ENCODE peak calls at places on chromosome 6, in five cellular contexts. Q, H, L, W and B are unnamed samples.
A peak's percentile ranks its signal among the peaks of the same experiment; 100 is the strongest.

GRCh38 chr6:69895396-69895795 is 29.0 kb downstream of the COL19A1 start:
- DNase-seq in L (no peak), W (no peak), Q (no peak), H (no peak), B (no peak)

GRCh38 chr6:168293641-168294530 is 25.7 kb downstream of the DACT2 start:
- DNase-seq in W (no peak), H (no peak), Q (no peak), L (no peak), B (no peak)

GRCh38 chr6:104795363-104795762 is 64.4 kb downstream of the HACE1 start:
- DNase-seq in L (peak; percentile 75), W (no peak), Q (no peak), H (no peak), B (no peak)

GRCh38 chr6:154683756-154684523 is 49.3 kb upstream of the SCAF8 start:
- DNase-seq in W (peak; percentile 48), L (no peak), Q (peak; percentile 49), H (no peak), B (no peak)

GRCh38 chr6:107820571-107821261 is 3.4 kb downstream of the SCML4 start:
- DNase-seq in L (peak; percentile 47), W (no peak), Q (no peak), H (no peak), B (no peak)

GRCh38 chr6:150057501-150057951 is 11.4 kb downstream of the ULBP3 start:
- DNase-seq in W (no peak), Q (no peak), H (no peak), L (no peak), B (no peak)

GRCh38 chr6:119966484-119966883 is 616.9 kb upstream of the MAN1A1 start:
- DNase-seq in H (peak; percentile 44), Q (no peak), L (peak; percentile 61), W (no peak), B (peak; percentile 78)

GRCh38 chr6:26232950-26233607 is 131.9 kb upstream of the BTN3A2 start:
- DNase-seq in W (no peak), H (no peak), L (no peak), Q (peak; percentile 79), B (peak; percentile 62)

GRCh38 chr6:162773996-162774395 is 46.2 kb downstream of the PACRG start:
- DNase-seq in W (no peak), Q (no peak), L (no peak), H (no peak), B (no peak)

GRCh38 chr6:35511980-35512379 is 716 bp downstream of the TULP1 start:
- DNase-seq in H (no peak), L (no peak), W (no peak), Q (no peak), B (no peak)

GRCh38 chr6:35516712-35517111 is 4.0 kb upstream of the TULP1 start:
- DNase-seq in H (no peak), Q (no peak), L (no peak), W (no peak), B (no peak)

GRCh38 chr6:35512740-35513139 is at the start of gene TULP1:
- DNase-seq in W (no peak), L (no peak), Q (no peak), H (no peak), B (peak; percentile 38)

GRCh38 chr6:35511183-35511941 is 1.3 kb downstream of the TULP1 start:
- DNase-seq in L (no peak), H (no peak), Q (no peak), W (no peak), B (no peak)

GRCh38 chr6:35514587-35514986 is 1.9 kb upstream of the TULP1 start:
- DNase-seq in Q (no peak), H (no peak), W (no peak), L (no peak), B (no peak)
- H2BK15ac ChIP-seq in Q (no peak overlapping the region), H (no peak overlapping the region), W (no peak overlapping the region), L (no peak overlapping the region), B (no peak overlapping the region)

DNA sequence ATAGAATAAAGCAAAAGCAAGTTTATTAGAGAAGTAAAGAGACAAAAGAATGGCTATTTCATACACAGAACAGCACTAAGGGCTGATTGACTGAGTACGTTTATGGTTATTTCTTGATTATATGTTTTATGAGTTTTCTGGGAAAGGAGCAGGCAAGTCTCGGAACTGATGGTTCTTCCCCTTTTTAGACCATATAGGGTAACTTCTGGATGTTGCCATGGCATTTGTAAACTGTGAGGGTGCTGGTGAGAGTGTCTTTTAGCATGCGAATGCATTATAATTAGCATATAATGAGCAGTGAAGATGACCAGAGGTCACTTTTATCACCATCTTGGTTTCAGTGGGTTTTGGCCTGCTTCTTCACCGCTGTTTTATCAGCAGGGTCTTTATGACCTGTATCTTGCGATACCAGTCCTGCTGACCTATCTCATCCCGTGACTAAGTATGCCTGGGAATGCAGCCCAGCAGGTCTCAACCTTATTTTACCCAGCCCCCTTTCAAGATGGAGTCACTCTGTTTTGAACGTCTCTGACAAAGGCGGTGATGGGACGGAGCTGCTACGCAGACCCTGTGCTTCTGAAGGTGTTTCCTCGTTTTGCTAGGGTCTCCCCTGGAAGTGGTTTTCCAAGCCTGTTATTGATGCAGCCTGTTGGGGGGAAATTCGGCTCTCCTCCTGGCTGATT is 45.4 kb upstream of the BMP6 start:
- DNase-seq in H (no peak), Q (no peak), L (peak; percentile 82), W (no peak), B (no peak)
- H2BK120ac ChIP-seq in H (no peak overlapping the region), Q (no peak overlapping the region), L (no peak overlapping the region), W (no peak overlapping the region), B (no peak overlapping the region)

GRCh38 chr6:96213768-96214167 is 198.0 kb downstream of the FUT9 start:
- DNase-seq in W (no peak), H (no peak), L (no peak), Q (no peak), B (no peak)
- H3K4ac ChIP-seq in W (no peak overlapping the region), H (no peak overlapping the region), L (no peak overlapping the region), Q (no peak overlapping the region), B (no peak overlapping the region)

GRCh38 chr6:41714556-41715273 is 20.7 kb downstream of the TFEB start:
- DNase-seq in W (no peak), H (no peak), Q (no peak), L (no peak), B (no peak)

GRCh38 chr6:41713161-41713649 is 22.2 kb downstream of the TFEB start:
- DNase-seq in H (no peak), W (no peak), L (no peak), Q (peak; percentile 45), B (no peak)

GRCh38 chr6:41712651-41713103 is 22.7 kb downstream of the TFEB start:
- DNase-seq in L (no peak), Q (no peak), W (no peak), H (no peak), B (no peak)

GRCh38 chr6:41715779-41716515 is 19.5 kb downstream of the TFEB start:
- DNase-seq in Q (no peak), H (no peak), W (no peak), L (no peak), B (no peak)

DNA sequence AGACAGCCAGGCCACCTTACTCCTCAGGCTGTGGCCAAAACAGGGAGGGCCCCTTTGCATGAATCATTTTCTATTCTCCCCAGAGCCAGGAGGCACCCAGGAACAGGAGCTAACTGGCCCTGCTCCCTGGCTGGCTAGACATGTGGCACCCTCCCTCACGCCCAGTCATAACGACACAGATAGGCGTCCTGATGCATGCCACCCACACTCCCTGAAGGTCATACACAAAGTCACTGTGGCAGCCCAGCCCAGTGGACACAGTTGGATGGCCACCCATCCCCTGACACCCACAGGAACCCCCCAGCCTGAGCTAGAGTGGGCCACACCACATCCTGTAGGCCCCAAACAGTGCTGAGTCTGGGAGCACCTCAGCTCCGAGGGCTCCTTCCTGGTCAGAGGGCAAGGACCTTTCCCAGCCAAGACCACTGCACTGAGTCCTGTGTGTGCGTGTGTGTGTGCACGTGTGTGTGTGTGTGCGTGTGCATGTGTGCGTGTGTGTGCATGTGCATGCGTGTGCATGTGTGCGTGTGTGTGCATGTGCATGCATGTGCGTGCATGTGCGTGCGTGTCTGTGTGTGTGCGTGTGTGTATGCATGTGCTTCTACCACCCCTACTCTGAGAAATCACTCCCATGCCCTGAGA is 21.6 kb downstream of the TFEB start:
- DNase-seq in Q (no peak), L (no peak), H (no peak), W (no peak), B (no peak)
- H2BK15ac ChIP-seq in Q (no peak overlapping the region), L (no peak overlapping the region), H (peak overlapping the region; percentile 88), W (no peak overlapping the region), B (no peak overlapping the region)

GRCh38 chr6:50047026-50047425 is 2.7 kb downstream of the DEFB112 start:
- DNase-seq in L (no peak), H (no peak), W (no peak), Q (no peak), B (no peak)

DNA sequence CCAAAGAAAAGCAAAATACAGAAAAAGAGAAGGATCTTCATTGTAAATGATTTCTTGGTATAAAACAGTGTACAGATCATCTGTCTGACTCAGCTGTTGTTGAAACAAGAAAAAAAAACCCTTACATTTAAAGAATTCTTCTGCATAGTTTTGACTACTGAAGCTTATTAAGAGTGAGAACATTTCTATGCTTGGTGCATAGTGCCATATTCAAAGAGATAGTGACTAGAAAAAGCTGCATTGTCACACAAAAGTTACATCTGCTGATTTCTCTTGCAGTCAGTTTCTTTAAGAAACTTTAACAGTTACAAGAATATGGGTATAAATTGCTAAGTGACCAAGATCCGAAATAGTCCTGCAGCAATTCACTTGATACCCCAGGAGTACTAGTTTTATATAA is at the start of gene DEFB112:
- DNase-seq in Q (no peak), W (no peak), H (no peak), L (no peak), B (no peak)
- H2BK120ac ChIP-seq in Q (no peak within 1 kb of the TSS), W (no peak within 1 kb of the TSS), H (no peak within 1 kb of the TSS), L (no peak within 1 kb of the TSS), B (no peak within 1 kb of the TSS)

GRCh38 chr6:73704260-73704659 is 8.3 kb downstream of the CD109 start:
- DNase-seq in H (no peak), W (peak; percentile 98), Q (peak; percentile 99), L (peak; percentile 29), B (no peak)
- H3K4ac ChIP-seq in H (no peak overlapping the region), W (no peak overlapping the region), Q (peak overlapping the region; percentile 69), L (no peak overlapping the region), B (no peak overlapping the region)

GRCh38 chr6:81752969-81753708 is 658 bp upstream of the TENT5A start:
- DNase-seq in H (no peak), L (peak; percentile 65), Q (peak; percentile 89), W (peak; percentile 96), B (peak; percentile 76)

GRCh38 chr6:81751388-81752083 is 945 bp downstream of the TENT5A start:
- DNase-seq in H (no peak), Q (peak; percentile 38), W (peak; percentile 69), L (peak; percentile 39), B (peak; percentile 39)

GRCh38 chr6:81753709-81754678 is 1.5 kb upstream of the TENT5A start:
- DNase-seq in H (no peak), W (peak; percentile 70), L (peak; percentile 73), Q (peak; percentile 59), B (peak; percentile 75)

GRCh38 chr6:81750660-81751387 is 1.7 kb downstream of the TENT5A start:
- DNase-seq in L (peak; percentile 27), Q (peak; percentile 18), W (no peak), H (no peak), B (no peak)

GRCh38 chr6:81752084-81752968 is at the start of gene TENT5A:
- DNase-seq in W (peak; percentile 95), H (peak; percentile 75), Q (peak; percentile 88), L (peak; percentile 95), B (peak; percentile 94)
- H2BK15ac ChIP-seq in W (peak within 1 kb of the TSS; percentile 63), H (peak within 1 kb of the TSS; percentile 98), Q (peak within 1 kb of the TSS; percentile 81), L (no peak within 1 kb of the TSS), B (no peak within 1 kb of the TSS)